ENCODE peak calls at places on chromosomes 13 and 19, in ten cellular contexts. One of them, this sample, is unnamed.

GRCh38 chr19:42396248-42396541 is 6.1 kb upstream of the CNFN start:
- DNase-seq in lung: no peak
- DNase-seq in tibial nerve: no peak
- DNase-seq in NCI-H2081 treated with DMSO at 0.1 percent for 48 hours: no peak
- DNase-seq in progenitor cell of endocrine pancreas: no peak
- DNase-seq in SJSA1: no peak
- DNase-seq in skeletal muscle cell: no peak
- DNase-seq in HuH-7: no peak
- DNase-seq in kidney tubule cell: no peak
- DNase-seq in naive B cell: no peak
- DNase-seq in this sample: no peak

GRCh38 chr13:91369432-91369831 is 21.9 kb downstream of the MIR17HG start:
- DNase-seq in lung: no peak
- DNase-seq in tibial nerve: no peak
- DNase-seq in NCI-H2081 treated with DMSO at 0.1 percent for 48 hours: no peak
- DNase-seq in progenitor cell of endocrine pancreas: no peak
- DNase-seq in SJSA1: peak
- DNase-seq in skeletal muscle cell: no peak
- DNase-seq in HuH-7: no peak
- DNase-seq in kidney tubule cell: peak
- DNase-seq in naive B cell: no peak
- DNase-seq in this sample: no peak

GRCh38 chr13:53012707-53013106 is 15.9 kb upstream of the OLFM4 start:
- DNase-seq in lung: no peak
- DNase-seq in tibial nerve: no peak
- DNase-seq in NCI-H2081 treated with DMSO at 0.1 percent for 48 hours: no peak
- DNase-seq in progenitor cell of endocrine pancreas: no peak
- DNase-seq in SJSA1: no peak
- DNase-seq in skeletal muscle cell: no peak
- DNase-seq in HuH-7: no peak
- DNase-seq in kidney tubule cell: no peak
- DNase-seq in naive B cell: no peak
- DNase-seq in this sample: no peak

GRCh38 chr19:49422407-49423277 is 599 bp downstream of the PTH2 start:
- DNase-seq in lung: no peak
- DNase-seq in tibial nerve: no peak
- DNase-seq in NCI-H2081 treated with DMSO at 0.1 percent for 48 hours: no peak
- DNase-seq in progenitor cell of endocrine pancreas: no peak
- DNase-seq in SJSA1: no peak
- DNase-seq in skeletal muscle cell: no peak
- DNase-seq in HuH-7: peak
- DNase-seq in kidney tubule cell: peak
- DNase-seq in naive B cell: no peak
- DNase-seq in this sample: no peak

GRCh38 chr19:35828694-35829301 is 16.2 kb upstream of the PRODH2 start:
- DNase-seq in lung: no peak
- DNase-seq in tibial nerve: no peak
- DNase-seq in NCI-H2081 treated with DMSO at 0.1 percent for 48 hours: no peak
- DNase-seq in progenitor cell of endocrine pancreas: peak
- DNase-seq in SJSA1: peak
- DNase-seq in skeletal muscle cell: peak
- DNase-seq in HuH-7: peak
- DNase-seq in kidney tubule cell: peak
- DNase-seq in naive B cell: peak
- DNase-seq in this sample: peak

GRCh38 chr13:76853481-76853880 is 32.7 kb downstream of the KCTD12 start:
- DNase-seq in lung: no peak
- DNase-seq in tibial nerve: no peak
- DNase-seq in NCI-H2081 treated with DMSO at 0.1 percent for 48 hours: no peak
- DNase-seq in progenitor cell of endocrine pancreas: no peak
- DNase-seq in SJSA1: no peak
- DNase-seq in skeletal muscle cell: no peak
- DNase-seq in HuH-7: no peak
- DNase-seq in kidney tubule cell: peak
- DNase-seq in naive B cell: no peak
- DNase-seq in this sample: no peak

GRCh38 chr19:44712864-44713515 is 14.0 kb downstream of the CEACAM16 start:
- DNase-seq in lung: no peak
- DNase-seq in tibial nerve: no peak
- DNase-seq in NCI-H2081 treated with DMSO at 0.1 percent for 48 hours: no peak
- DNase-seq in progenitor cell of endocrine pancreas: no peak
- DNase-seq in SJSA1: no peak
- DNase-seq in skeletal muscle cell: no peak
- DNase-seq in HuH-7: peak
- DNase-seq in kidney tubule cell: no peak
- DNase-seq in naive B cell: no peak
- DNase-seq in this sample: no peak

GRCh38 chr19:16016226-16017137 is 59.8 kb upstream of the TPM4 start:
- DNase-seq in lung: no peak
- DNase-seq in tibial nerve: no peak
- DNase-seq in NCI-H2081 treated with DMSO at 0.1 percent for 48 hours: no peak
- DNase-seq in progenitor cell of endocrine pancreas: no peak
- DNase-seq in SJSA1: peak
- DNase-seq in skeletal muscle cell: no peak
- DNase-seq in HuH-7: no peak
- DNase-seq in kidney tubule cell: no peak
- DNase-seq in naive B cell: no peak
- DNase-seq in this sample: no peak

GRCh38 chr13:79870123-79870522 is 389.2 kb downstream of the NDFIP2 start:
- DNase-seq in lung: no peak
- DNase-seq in tibial nerve: no peak
- DNase-seq in NCI-H2081 treated with DMSO at 0.1 percent for 48 hours: no peak
- DNase-seq in progenitor cell of endocrine pancreas: no peak
- DNase-seq in SJSA1: no peak
- DNase-seq in skeletal muscle cell: no peak
- DNase-seq in HuH-7: no peak
- DNase-seq in kidney tubule cell: peak
- DNase-seq in naive B cell: no peak
- DNase-seq in this sample: no peak

GRCh38 chr13:40101708-40102359 is 446.4 kb downstream of the COG6 start:
- DNase-seq in lung: no peak
- DNase-seq in tibial nerve: no peak
- DNase-seq in NCI-H2081 treated with DMSO at 0.1 percent for 48 hours: no peak
- DNase-seq in progenitor cell of endocrine pancreas: no peak
- DNase-seq in SJSA1: no peak
- DNase-seq in skeletal muscle cell: no peak
- DNase-seq in HuH-7: no peak
- DNase-seq in kidney tubule cell: peak
- DNase-seq in naive B cell: peak
- DNase-seq in this sample: no peak

GRCh38 chr13:114142640-114143490 is 10.4 kb upstream of the RASA3 start:
- DNase-seq in lung: no peak
- DNase-seq in tibial nerve: no peak
- DNase-seq in NCI-H2081 treated with DMSO at 0.1 percent for 48 hours: peak
- DNase-seq in progenitor cell of endocrine pancreas: no peak
- DNase-seq in SJSA1: no peak
- DNase-seq in skeletal muscle cell: no peak
- DNase-seq in HuH-7: no peak
- DNase-seq in kidney tubule cell: peak
- DNase-seq in naive B cell: peak
- DNase-seq in this sample: no peak